ENCODE peak calls at places on chromosomes 2 and 18, in nine cellular contexts. T, Z, W, Y, L, N, Q, G and O are unnamed samples.

GRCh38 chr2:219282375-219282774 is 3.2 kb downstream of the DNAJB2 start:
- DNase-seq in T (no peak), Z (no peak), W (no peak), Y (no peak), L (no peak), N (no peak), Q (no peak), G (no peak), O (no peak)

GRCh38 chr2:171409436-171409971 is 24.3 kb downstream of the METTL8 start:
- DNase-seq in T (no peak), Z (no peak), W (no peak), Y (no peak), L (no peak), N (no peak), Q (no peak), G (no peak), O (no peak)

GRCh38 chr2:96144481-96145027 is 686 bp downstream of the DUSP2 start:
- DNase-seq in T (no peak), Z (no peak), W (no peak), Y (no peak), L (no peak), N (no peak), Q (peak; percentile 54), G (no peak), O (no peak)

GRCh38 chr2:136363921-136364320 is 246.0 kb upstream of the CXCR4 start:
- DNase-seq in T (no peak), Z (no peak), W (no peak), Y (no peak), L (no peak), N (no peak), Q (no peak), G (no peak), O (no peak)

GRCh38 chr2:202072226-202072625 is 829 bp upstream of the KIAA2012 start:
- DNase-seq in T (no peak), Z (no peak), W (no peak), Y (no peak), L (no peak), N (no peak), Q (no peak), G (peak; percentile 28), O (no peak)

GRCh38 chr2:105546623-105546964 is 147.7 kb upstream of the FHL2 start:
- DNase-seq in T (no peak), Z (no peak), W (no peak), Y (peak; percentile 4), L (no peak), N (no peak), Q (no peak), G (no peak), O (peak; percentile 20)

GRCh38 chr2:227154976-227155375 is 9.0 kb downstream of the COL4A4 start:
- DNase-seq in T (peak; percentile 56), Z (peak; percentile 28), W (peak; percentile 52), Y (no peak), L (no peak), N (peak; percentile 78), Q (no peak), G (peak; percentile 44), O (no peak)

GRCh38 chr18:77005651-77006195 is 126.9 kb downstream of the MBP start:
- DNase-seq in T (no peak), Z (no peak), W (no peak), Y (no peak), L (no peak), N (no peak), Q (no peak), G (no peak), O (no peak)

GRCh38 chr18:74589021-74589420 is 8.6 kb upstream of the ZNF407 start:
- DNase-seq in T (no peak), Z (no peak), W (no peak), Y (no peak), L (no peak), N (no peak), Q (no peak), G (no peak), O (no peak)

GRCh38 chr2:188328419-188328818 is 36.7 kb downstream of the GULP1 start:
- DNase-seq in T (no peak), Z (no peak), W (no peak), Y (no peak), L (no peak), N (no peak), Q (no peak), G (no peak), O (no peak)

GRCh38 chr2:40401896-40402295 is 50.0 kb downstream of the SLC8A1 start:
- DNase-seq in T (peak; percentile 82), Z (peak; percentile 94), W (no peak), Y (no peak), L (peak; percentile 28), N (no peak), Q (no peak), G (peak; percentile 64), O (no peak)

GRCh38 chr2:198656869-198657268 is 800.9 kb downstream of the SATB2 start:
- DNase-seq in T (no peak), Z (no peak), W (no peak), Y (no peak), L (no peak), N (no peak), Q (no peak), G (no peak), O (no peak)

GRCh38 chr18:69935319-69936190 is 12.1 kb downstream of the CD226 start:
- DNase-seq in T (no peak), Z (no peak), W (no peak), Y (no peak), L (no peak), N (no peak), Q (peak; percentile 30), G (no peak), O (no peak)

GRCh38 chr18:2709316-2709715 is 53.8 kb downstream of the SMCHD1 start:
- DNase-seq in T (no peak), Z (no peak), W (no peak), Y (no peak), L (no peak), N (no peak), Q (no peak), G (no peak), O (no peak)

GRCh38 chr2:24926602-24927252 is 6.7 kb upstream of the ADCY3 start:
- DNase-seq in T (no peak), Z (no peak), W (peak; percentile 72), Y (peak; percentile 39), L (no peak), N (peak; percentile 74), Q (no peak), G (no peak), O (no peak)

GRCh38 chr2:20222769-20223344 is 2.1 kb downstream of the SDC1 start:
- DNase-seq in T (no peak), Z (no peak), W (no peak), Y (no peak), L (no peak), N (no peak), Q (no peak), G (no peak), O (no peak)
- TF ChIP-seq CTCF in T (no peak), Z (no peak), W (no peak), Y (no peak), L (no peak), N (no peak), Q (no peak), G (no peak), O (no peak)

GRCh38 chr2:73112026-73112912 is 479 bp downstream of the RAB11FIP5 start:
- DNase-seq in T (no peak), Z (peak; percentile 49), W (no peak), Y (peak; percentile 29), L (no peak), N (peak; percentile 28), Q (peak; percentile 59), G (peak; percentile 61), O (no peak)
- TF ChIP-seq CTCF in T (no peak), Z (no peak), W (no peak), Y (no peak), L (no peak), N (no peak), Q (no peak), G (no peak), O (no peak)

GRCh38 chr18:37210781-37211180 is 354.8 kb downstream of the CELF4 start:
- DNase-seq in T (no peak), Z (no peak), W (no peak), Y (no peak), L (no peak), N (no peak), Q (no peak), G (no peak), O (no peak)

GRCh38 chr18:37207343-37207742 is 358.3 kb downstream of the CELF4 start:
- DNase-seq in T (no peak), Z (no peak), W (no peak), Y (no peak), L (no peak), N (no peak), Q (no peak), G (peak; percentile 3), O (no peak)
- TF ChIP-seq CTCF in T (no peak), Z (no peak), W (no peak), Y (no peak), L (no peak), N (no peak), Q (no peak), G (no peak), O (no peak)

GRCh38 chr18:57439617-57439975 is 4.4 kb downstream of the ONECUT2 start:
- DNase-seq in T (no peak), Z (no peak), W (no peak), Y (no peak), L (no peak), N (no peak), Q (peak; percentile 10), G (no peak), O (no peak)

GRCh38 chr18:57437782-57438668 is 2.9 kb downstream of the ONECUT2 start:
- DNase-seq in T (no peak), Z (peak; percentile 26), W (peak; percentile 49), Y (peak; percentile 55), L (no peak), N (no peak), Q (peak; percentile 31), G (peak; percentile 82), O (peak; percentile 83)

GRCh38 chr18:57437433-57437781 is 2.2 kb downstream of the ONECUT2 start:
- DNase-seq in T (no peak), Z (no peak), W (no peak), Y (no peak), L (no peak), N (no peak), Q (peak; percentile 2), G (peak; percentile 24), O (no peak)

GRCh38 chr18:57439985-57440330 is 4.8 kb downstream of the ONECUT2 start:
- DNase-seq in T (no peak), Z (no peak), W (no peak), Y (no peak), L (no peak), N (no peak), Q (peak; percentile 6), G (no peak), O (no peak)

DNA sequence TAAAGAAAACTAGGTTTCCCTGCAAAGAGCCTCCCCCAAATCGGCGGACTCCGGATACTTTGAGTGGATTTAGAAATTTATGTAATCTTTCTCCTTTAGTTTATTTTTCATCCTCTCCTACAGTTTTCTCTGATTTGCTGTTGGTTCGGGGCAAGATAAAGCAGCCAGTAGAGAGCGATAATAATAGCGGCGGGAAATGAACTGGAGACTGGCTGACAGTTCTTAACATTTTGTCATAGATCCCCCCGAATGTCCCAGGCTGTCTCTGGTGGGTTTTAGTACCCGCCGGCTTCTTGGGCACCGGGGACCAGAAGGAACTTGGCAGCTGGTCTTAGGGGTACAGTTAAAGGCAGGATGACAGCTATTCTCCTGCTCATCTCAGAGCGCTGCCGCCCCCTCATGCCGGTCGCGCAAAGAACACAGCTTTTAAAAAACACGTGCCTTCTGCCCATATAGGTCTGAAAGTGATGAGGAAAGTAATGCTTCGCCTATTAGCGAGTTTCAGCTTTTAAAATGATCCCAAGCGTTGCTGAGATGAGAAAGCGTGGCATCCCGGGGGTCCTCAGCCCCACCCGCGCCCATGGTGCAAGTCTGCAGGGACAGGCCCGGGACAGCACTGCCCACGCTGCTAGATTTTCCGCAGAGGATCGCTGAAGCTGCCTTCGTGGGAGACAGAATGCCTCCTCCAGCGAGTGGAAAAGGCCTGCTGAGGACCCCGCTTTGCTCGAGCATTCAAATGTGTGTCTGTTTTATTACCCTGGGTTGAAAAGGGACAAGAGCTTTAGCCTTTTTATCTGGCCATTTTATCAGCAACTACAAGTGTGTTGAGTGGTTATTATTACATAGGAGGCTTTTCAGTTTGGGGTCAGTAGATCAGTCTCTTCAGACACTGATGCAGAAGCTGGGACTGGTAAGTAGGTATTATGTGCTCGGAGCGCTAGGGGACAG is 3.8 kb downstream of the ONECUT2 start:
- DNase-seq in T (no peak), Z (no peak), W (no peak), Y (no peak), L (no peak), N (no peak), Q (peak; percentile 10), G (peak; percentile 43), O (no peak)
- TF ChIP-seq CTCF in T (peak; percentile 12), Z (no peak), W (no peak), Y (no peak), L (no peak), N (no peak), Q (no peak), G (peak; percentile 49), O (no peak)